ENCODE peak calls at places on chromosomes 6 and 20, in six cellular contexts. One of them, this sample, is unnamed.

GRCh38 chr20:18267815-18268214 is 20.5 kb upstream of the ZNF133 start:
- DNase-seq in GM12878: no peak
- DNase-seq in HepG2: no peak
- DNase-seq in NT2/D1: peak
- DNase-seq in H1: no peak
- DNase-seq in K562: no peak
- DNase-seq in this sample: no peak

GRCh38 chr20:57498425-57499400 is 26.2 kb downstream of the CTCFL start:
- DNase-seq in GM12878: no peak
- DNase-seq in HepG2: no peak
- DNase-seq in NT2/D1: peak
- DNase-seq in K562: no peak
- DNase-seq in H1: no peak
- DNase-seq in this sample: peak

GRCh38 chr20:11672959-11673358 is 244.7 kb upstream of the BTBD3 start:
- DNase-seq in HepG2: no peak
- DNase-seq in K562: no peak
- DNase-seq in NT2/D1: no peak
- DNase-seq in H1: no peak
- DNase-seq in GM12878: no peak
- DNase-seq in this sample: no peak

GRCh38 chr6:158972241-158973233 is 27.5 kb downstream of the RSPH3 start:
- DNase-seq in HepG2: peak
- DNase-seq in GM12878: peak
- DNase-seq in NT2/D1: peak
- DNase-seq in H1: no peak
- DNase-seq in K562: peak
- DNase-seq in this sample: peak

GRCh38 chr20:63955281-63955845 is 853 bp downstream of the UCKL1 start:
- DNase-seq in HepG2: peak
- DNase-seq in H1: peak
- DNase-seq in GM12878: no peak
- DNase-seq in K562: peak
- DNase-seq in NT2/D1: no peak
- DNase-seq in this sample: no peak

GRCh38 chr20:61899971-61900370 is 165.7 kb downstream of the TAF4 start:
- DNase-seq in K562: no peak
- DNase-seq in GM12878: no peak
- DNase-seq in NT2/D1: no peak
- DNase-seq in H1: no peak
- DNase-seq in HepG2: no peak
- DNase-seq in this sample: no peak

GRCh38 chr6:2432258-2432657 is 186.9 kb upstream of the GMDS start:
- DNase-seq in K562: no peak
- DNase-seq in GM12878: no peak
- DNase-seq in HepG2: no peak
- DNase-seq in H1: no peak
- DNase-seq in NT2/D1: no peak
- DNase-seq in this sample: peak

GRCh38 chr6:168627798-168628551 is 187.0 kb downstream of the SMOC2 start:
- DNase-seq in GM12878: no peak
- DNase-seq in K562: no peak
- DNase-seq in HepG2: no peak
- DNase-seq in H1: no peak
- DNase-seq in NT2/D1: no peak
- DNase-seq in this sample: no peak

GRCh38 chr6:137370871-137371633 is 123.1 kb downstream of the OLIG3 start:
- DNase-seq in NT2/D1: no peak
- DNase-seq in H1: no peak
- DNase-seq in GM12878: peak
- DNase-seq in HepG2: peak
- DNase-seq in K562: no peak
- DNase-seq in this sample: peak

GRCh38 chr6:87334683-87335082 is 5.6 kb upstream of the GJB7 start:
- DNase-seq in NT2/D1: no peak
- DNase-seq in HepG2: no peak
- DNase-seq in K562: no peak
- DNase-seq in GM12878: no peak
- DNase-seq in H1: no peak
- DNase-seq in this sample: no peak

GRCh38 chr6:69974193-69974592 is 107.8 kb downstream of the COL19A1 start:
- DNase-seq in H1: no peak
- DNase-seq in NT2/D1: no peak
- DNase-seq in HepG2: no peak
- DNase-seq in K562: peak
- DNase-seq in GM12878: no peak
- DNase-seq in this sample: no peak

GRCh38 chr6:69976591-69977090 is 110.3 kb downstream of the COL19A1 start:
- DNase-seq in K562: no peak
- DNase-seq in GM12878: no peak
- DNase-seq in HepG2: no peak
- DNase-seq in H1: no peak
- DNase-seq in NT2/D1: no peak
- DNase-seq in this sample: no peak

GRCh38 chr6:69973138-69973537 is 106.8 kb downstream of the COL19A1 start:
- DNase-seq in GM12878: no peak
- DNase-seq in NT2/D1: no peak
- DNase-seq in HepG2: no peak
- DNase-seq in H1: no peak
- DNase-seq in K562: no peak
- DNase-seq in this sample: no peak

GRCh38 chr6:69973763-69974162 is 107.4 kb downstream of the COL19A1 start:
- DNase-seq in H1: no peak
- DNase-seq in K562: no peak
- DNase-seq in NT2/D1: no peak
- DNase-seq in HepG2: no peak
- DNase-seq in GM12878: no peak
- DNase-seq in this sample: no peak
- TF ChIP-seq ZNF274 in H1: no peak
- TF ChIP-seq ZNF274 in K562: no peak
- TF ChIP-seq ZNF274 in NT2/D1: no peak
- TF ChIP-seq ZNF274 in HepG2: no peak
- TF ChIP-seq ZNF274 in GM12878: no peak
- TF ChIP-seq ZNF274 in this sample: no peak

GRCh38 chr6:27889275-27889627 is 22.9 kb downstream of the OR2B2 start:
- DNase-seq in H1: no peak
- DNase-seq in HepG2: no peak
- DNase-seq in GM12878: no peak
- DNase-seq in K562: no peak
- DNase-seq in NT2/D1: no peak
- DNase-seq in this sample: no peak

GRCh38 chr6:27889628-27890315 is 22.4 kb downstream of the OR2B2 start:
- DNase-seq in H1: no peak
- DNase-seq in HepG2: no peak
- DNase-seq in K562: no peak
- DNase-seq in NT2/D1: no peak
- DNase-seq in GM12878: no peak
- DNase-seq in this sample: peak

GRCh38 chr6:27891300-27891913 is 20.8 kb downstream of the OR2B2 start:
- DNase-seq in GM12878: no peak
- DNase-seq in H1: no peak
- DNase-seq in NT2/D1: no peak
- DNase-seq in HepG2: no peak
- DNase-seq in K562: no peak
- DNase-seq in this sample: no peak

GRCh38 chr6:27892596-27893058 is 19.6 kb downstream of the OR2B2 start:
- DNase-seq in K562: no peak
- DNase-seq in H1: no peak
- DNase-seq in HepG2: no peak
- DNase-seq in NT2/D1: no peak
- DNase-seq in GM12878: no peak
- DNase-seq in this sample: peak

DNA sequence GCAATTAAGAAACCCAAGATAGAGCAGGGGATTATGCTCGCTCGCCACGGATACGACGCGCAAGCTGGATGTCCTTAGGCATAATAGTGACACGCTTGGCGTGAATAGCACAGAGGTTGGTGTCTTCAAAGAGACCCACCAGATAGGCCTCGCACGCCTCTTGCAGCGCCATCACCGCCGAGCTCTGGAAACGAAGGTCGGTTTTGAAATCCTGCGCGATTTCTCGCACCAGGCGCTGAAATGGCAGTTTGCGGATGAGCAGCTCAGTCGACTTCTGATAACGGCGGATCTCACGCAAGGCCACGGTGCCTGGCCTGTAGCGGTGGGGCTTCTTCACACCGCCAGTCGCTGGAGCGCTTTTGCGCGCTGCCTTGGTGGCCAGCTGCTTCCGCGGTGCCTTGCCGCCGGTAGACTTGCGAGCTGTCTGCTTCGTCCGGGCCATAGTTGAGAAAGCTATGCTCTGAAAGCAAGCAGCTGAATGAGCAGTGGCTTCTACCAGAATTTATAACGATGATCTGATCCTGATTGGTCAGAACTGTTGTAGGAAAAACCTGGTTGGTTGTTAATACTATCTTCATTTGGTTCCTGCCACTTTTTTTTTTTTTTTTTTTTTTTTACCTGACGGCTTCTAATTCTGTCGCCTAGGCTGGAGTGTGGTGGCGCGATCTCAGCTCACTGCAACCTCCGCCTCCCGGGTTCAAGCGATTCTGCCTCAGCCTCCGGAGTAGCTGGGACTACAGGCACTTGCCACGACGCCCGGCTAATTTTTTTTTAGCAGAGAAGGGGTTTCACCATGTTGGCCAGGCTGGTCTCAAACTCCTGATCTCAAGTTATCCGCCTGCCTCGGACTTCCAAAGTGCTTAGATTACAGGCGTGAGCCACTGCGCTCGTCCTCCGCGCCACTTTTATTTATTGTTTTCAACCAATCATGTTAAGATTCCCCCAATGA is 21.6 kb downstream of the OR2B2 start:
- DNase-seq in GM12878: peak
- DNase-seq in NT2/D1: no peak
- DNase-seq in H1: peak
- DNase-seq in K562: peak
- DNase-seq in HepG2: no peak
- DNase-seq in this sample: peak
- TF ChIP-seq ZNF274 in GM12878: no peak
- TF ChIP-seq ZNF274 in NT2/D1: no peak
- TF ChIP-seq ZNF274 in H1: no peak
- TF ChIP-seq ZNF274 in K562: no peak
- TF ChIP-seq ZNF274 in HepG2: no peak
- TF ChIP-seq ZNF274 in this sample: no peak

DNA sequence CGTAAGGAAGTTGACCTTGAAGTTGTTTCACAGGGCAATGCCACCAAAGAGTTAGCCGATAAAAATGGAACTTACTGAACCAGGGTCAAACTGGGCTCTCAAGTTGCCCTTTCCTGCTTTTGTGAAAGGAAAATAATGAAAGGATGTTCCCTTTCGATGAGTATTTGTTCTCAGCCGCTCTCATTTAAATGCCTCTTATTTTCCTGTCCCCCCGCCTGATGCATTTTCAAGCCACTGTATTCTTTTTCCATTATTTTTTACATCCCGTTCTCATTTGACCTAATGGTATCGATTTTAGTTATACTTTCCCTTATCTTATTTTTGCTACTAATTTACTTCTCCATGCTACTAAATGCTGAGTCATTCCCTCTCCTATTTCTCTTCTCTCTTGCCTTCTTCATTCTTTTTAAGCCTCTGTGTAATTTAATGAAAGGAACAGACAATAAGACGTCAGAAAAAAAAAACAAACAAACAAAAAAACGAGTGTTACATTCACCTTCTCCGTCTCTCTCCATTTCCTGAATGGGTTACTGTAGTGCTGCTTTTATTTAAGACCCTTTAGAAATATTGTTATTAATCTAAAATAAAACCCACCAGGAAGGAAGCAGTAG is 655 bp upstream of the NDUFAF4 start:
- DNase-seq in HepG2: no peak
- DNase-seq in NT2/D1: no peak
- DNase-seq in H1: no peak
- DNase-seq in GM12878: no peak
- DNase-seq in K562: peak
- DNase-seq in this sample: no peak
- TF ChIP-seq ZNF274 in HepG2: no peak
- TF ChIP-seq ZNF274 in NT2/D1: no peak
- TF ChIP-seq ZNF274 in H1: no peak
- TF ChIP-seq ZNF274 in GM12878: no peak
- TF ChIP-seq ZNF274 in K562: no peak
- TF ChIP-seq ZNF274 in this sample: no peak

DNA sequence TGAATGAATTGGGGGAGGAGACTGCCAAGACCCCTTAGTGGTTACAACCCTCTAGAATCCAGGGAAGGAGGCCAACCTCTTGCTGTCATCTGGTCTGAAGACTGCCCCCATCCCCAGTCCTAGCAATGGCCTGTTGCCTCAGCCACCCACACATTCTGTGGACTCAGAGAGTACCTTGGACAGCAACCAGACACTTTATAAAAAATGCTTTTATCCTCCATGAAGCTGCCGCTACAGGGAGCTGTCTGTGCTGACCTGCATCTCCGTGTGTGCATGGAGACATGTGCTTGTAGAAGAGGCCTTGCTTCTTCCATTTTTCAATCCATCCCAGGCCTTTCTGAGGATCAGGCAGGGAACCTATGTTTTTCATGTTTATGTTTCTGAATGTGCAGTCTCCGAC is 15.2 kb downstream of the CDH22 start:
- DNase-seq in K562: peak
- DNase-seq in HepG2: peak
- DNase-seq in GM12878: no peak
- DNase-seq in H1: no peak
- DNase-seq in NT2/D1: peak
- DNase-seq in this sample: no peak
- TF ChIP-seq ZNF274 in K562: no peak
- TF ChIP-seq ZNF274 in HepG2: no peak
- TF ChIP-seq ZNF274 in GM12878: no peak
- TF ChIP-seq ZNF274 in H1: no peak
- TF ChIP-seq ZNF274 in NT2/D1: no peak
- TF ChIP-seq ZNF274 in this sample: no peak

GRCh38 chr6:118665011-118665410 is 13.6 kb upstream of the CEP85L start:
- DNase-seq in NT2/D1: no peak
- DNase-seq in K562: no peak
- DNase-seq in GM12878: no peak
- DNase-seq in HepG2: no peak
- DNase-seq in H1: no peak
- DNase-seq in this sample: no peak

GRCh38 chr6:118663993-118664985 is 12.9 kb upstream of the CEP85L start:
- DNase-seq in NT2/D1: no peak
- DNase-seq in K562: no peak
- DNase-seq in H1: no peak
- DNase-seq in HepG2: no peak
- DNase-seq in GM12878: no peak
- DNase-seq in this sample: no peak

GRCh38 chr6:118668761-118669411 is 17.5 kb upstream of the CEP85L start:
- DNase-seq in H1: no peak
- DNase-seq in K562: peak
- DNase-seq in HepG2: no peak
- DNase-seq in NT2/D1: no peak
- DNase-seq in GM12878: no peak
- DNase-seq in this sample: no peak

GRCh38 chr6:118669561-118669960 is 18.2 kb upstream of the CEP85L start:
- DNase-seq in K562: no peak
- DNase-seq in GM12878: no peak
- DNase-seq in HepG2: no peak
- DNase-seq in NT2/D1: no peak
- DNase-seq in H1: no peak
- DNase-seq in this sample: no peak

GRCh38 chr6:118667988-118668387 is 16.6 kb upstream of the CEP85L start:
- DNase-seq in K562: no peak
- DNase-seq in H1: no peak
- DNase-seq in HepG2: no peak
- DNase-seq in NT2/D1: no peak
- DNase-seq in GM12878: no peak
- DNase-seq in this sample: no peak
- TF ChIP-seq ZNF274 in K562: no peak
- TF ChIP-seq ZNF274 in H1: no peak
- TF ChIP-seq ZNF274 in HepG2: no peak
- TF ChIP-seq ZNF274 in NT2/D1: no peak
- TF ChIP-seq ZNF274 in GM12878: no peak
- TF ChIP-seq ZNF274 in this sample: no peak

GRCh38 chr6:33313709-33314514 is at the start of gene TAPBP:
- DNase-seq in NT2/D1: no peak
- DNase-seq in GM12878: no peak
- DNase-seq in K562: peak
- DNase-seq in H1: peak
- DNase-seq in HepG2: peak
- DNase-seq in this sample: no peak
- TF ChIP-seq ZNF274 in NT2/D1: no peak
- TF ChIP-seq ZNF274 in GM12878: no peak
- TF ChIP-seq ZNF274 in K562: no peak
- TF ChIP-seq ZNF274 in H1: no peak
- TF ChIP-seq ZNF274 in HepG2: peak
- TF ChIP-seq ZNF274 in this sample: no peak

This sample was measured in HCT116.